ENCODE peak calls at places on chromosomes 11 and 22, in four cellular contexts. A, X, W and F are unnamed samples.

GRCh38 chr11:45652781-45653180 is 12.6 kb downstream of the CHST1 start:
- DNase-seq in X (peak), W (no peak), A (no peak), F (no peak)

GRCh38 chr11:26805001-26805400 is 83.1 kb upstream of the SLC5A12 start:
- DNase-seq in A (no peak), X (no peak), W (no peak), F (no peak)

GRCh38 chr22:47199261-47199948 is 437.0 kb downstream of the TBC1D22A start:
- DNase-seq in A (no peak), X (no peak), W (peak), F (no peak)

GRCh38 chr11:102874842-102875241 is at the start of gene MMP12:
- DNase-seq in X (no peak), A (no peak), W (no peak), F (no peak)

GRCh38 chr11:86151188-86152005 is 82.5 kb upstream of the PICALM start:
- DNase-seq in X (no peak), W (peak), A (peak), F (peak)

GRCh38 chr11:65366340-65366773 is 11.8 kb downstream of the TIGD3 start:
- DNase-seq in W (no peak), X (peak), A (peak), F (peak)

GRCh38 chr11:46701078-46701654 is 335 bp downstream of the ZNF408 start:
- DNase-seq in W (no peak), A (no peak), X (peak), F (no peak)

GRCh38 chr11:15327786-15328231 is 213.1 kb downstream of the INSC start:
- DNase-seq in X (peak), A (peak), W (peak), F (peak)

GRCh38 chr22:44455151-44455962 is 42.7 kb downstream of the RTL6 start:
- DNase-seq in X (peak), W (no peak), A (peak), F (peak)

GRCh38 chr11:1852885-1853284 is at the start of gene LSP1:
- DNase-seq in W (no peak), A (peak), X (no peak), F (peak)

GRCh38 chr22:27349456-27349855 is 452.1 kb downstream of the MN1 start:
- DNase-seq in W (no peak), A (no peak), X (no peak), F (no peak)

GRCh38 chr11:62508336-62509058 is 38.1 kb downstream of the AHNAK start:
- DNase-seq in X (peak), W (peak), A (no peak), F (no peak)
- H3K4me3 ChIP-seq in X (no peak), W (no peak), A (no peak), F (no peak)

GRCh38 chr11:131687291-131688055 is 317.1 kb downstream of the NTM start:
- DNase-seq in A (no peak), X (peak), W (no peak), F (no peak)

GRCh38 chr11:131686836-131687235 is 316.4 kb downstream of the NTM start:
- DNase-seq in W (no peak), A (no peak), X (peak), F (no peak)

GRCh38 chr11:131689049-131689925 is 318.9 kb downstream of the NTM start:
- DNase-seq in W (no peak), X (peak), A (no peak), F (no peak)

GRCh38 chr11:131690362-131690761 is 319.9 kb downstream of the NTM start:
- DNase-seq in W (no peak), X (peak), A (no peak), F (no peak)

DNA sequence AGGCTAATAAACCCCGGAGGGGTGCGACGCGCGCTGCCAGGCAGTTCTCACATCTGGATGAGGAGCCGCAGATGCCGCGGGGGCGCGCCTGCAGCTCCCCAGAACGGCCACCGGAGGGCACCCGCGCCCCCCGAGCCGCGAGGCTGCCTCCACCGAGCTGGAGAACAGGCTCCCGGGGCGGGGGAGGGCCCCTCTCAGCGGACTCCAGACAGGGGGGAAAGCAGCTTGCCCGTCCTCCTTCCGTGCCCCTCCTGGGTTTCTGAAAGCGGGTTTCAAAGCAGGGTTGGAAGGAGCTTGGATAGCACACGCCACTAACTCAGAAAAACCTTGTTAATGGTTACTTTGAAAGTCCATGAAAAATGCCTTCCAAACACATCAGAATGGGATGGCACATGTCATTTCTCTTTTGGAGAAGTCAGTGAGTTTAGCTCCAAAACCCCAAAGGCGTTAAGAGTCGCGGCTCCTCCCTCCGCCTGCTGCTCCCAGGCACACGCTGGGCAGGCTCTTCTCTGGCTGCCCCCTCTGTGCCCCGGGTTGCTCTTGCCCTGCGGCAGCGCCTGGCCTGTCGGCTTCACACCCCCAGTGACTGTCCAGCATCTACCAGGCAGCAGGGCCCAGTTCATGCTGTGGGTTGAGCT is 317.8 kb downstream of the NTM start:
- DNase-seq in W (peak), X (peak), A (peak), F (peak)
- H3K4me3 ChIP-seq in W (peak), X (no peak), A (no peak), F (no peak)

DNA sequence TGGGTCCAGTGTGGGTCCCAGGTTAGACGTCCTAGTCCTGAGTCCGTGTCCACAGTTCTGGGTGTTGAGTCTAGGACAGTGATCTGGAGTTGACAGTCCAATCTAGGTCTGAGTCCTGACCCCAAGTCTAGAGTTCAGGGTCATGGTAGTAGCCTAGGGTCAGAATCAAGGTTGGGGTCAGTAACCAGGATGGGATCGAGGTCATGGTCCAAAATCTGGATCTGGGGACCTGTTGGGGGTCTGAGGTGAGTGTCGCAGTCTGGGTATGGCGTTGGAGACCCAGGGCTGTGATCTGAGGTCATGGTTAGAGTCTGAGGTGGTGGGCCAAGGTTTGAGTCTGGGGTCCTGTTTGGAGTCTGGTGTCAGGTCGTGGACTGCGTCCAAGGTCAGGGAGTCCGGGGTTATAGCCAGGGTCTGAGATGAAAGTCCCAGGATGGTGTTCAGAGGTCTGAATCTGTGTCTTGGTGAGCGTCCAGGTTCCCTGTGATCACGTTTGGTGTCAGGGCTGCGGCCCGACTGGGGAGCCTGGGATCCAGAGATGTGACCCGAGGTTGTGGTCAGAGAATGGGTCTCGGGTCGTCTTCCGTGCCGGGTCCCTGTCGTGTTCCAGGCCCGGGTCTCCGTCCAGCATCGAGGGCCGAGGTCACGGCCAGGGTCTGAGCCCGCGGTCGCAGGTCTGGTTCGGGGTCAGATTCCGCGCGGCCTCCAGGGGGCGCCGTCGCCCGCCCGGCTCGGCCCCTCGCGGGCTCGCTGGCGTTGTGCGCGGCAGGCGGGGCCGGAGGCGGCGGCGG is 445 bp upstream of the GRK2 start:
- DNase-seq in X (peak), A (peak), W (peak), F (no peak)
- H3K4me3 ChIP-seq in X (no peak), A (peak), W (peak), F (peak)

DNA sequence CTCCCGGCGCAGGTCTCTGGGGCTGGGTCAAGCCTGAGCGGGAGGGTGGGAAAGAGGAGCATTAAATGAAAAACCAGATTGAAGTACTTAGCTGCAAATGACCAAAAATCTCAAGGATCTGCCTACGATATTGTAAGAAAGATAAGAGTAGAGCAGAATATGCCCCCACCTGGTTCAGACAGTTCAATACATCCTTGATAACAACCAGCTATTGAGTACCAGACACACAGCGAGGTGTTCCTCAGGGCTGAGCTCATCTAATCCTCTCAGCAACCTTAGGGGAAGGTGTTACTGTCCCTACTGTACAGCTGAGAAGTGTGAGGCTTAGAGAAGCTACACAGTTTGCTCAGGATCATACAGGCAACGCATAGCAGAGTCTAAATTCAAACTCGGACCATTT is 27.4 kb upstream of the HMGXB4 start:
- DNase-seq in W (no peak), X (no peak), A (no peak), F (no peak)
- H3K4me3 ChIP-seq in W (no peak), X (no peak), A (no peak), F (no peak)

DNA sequence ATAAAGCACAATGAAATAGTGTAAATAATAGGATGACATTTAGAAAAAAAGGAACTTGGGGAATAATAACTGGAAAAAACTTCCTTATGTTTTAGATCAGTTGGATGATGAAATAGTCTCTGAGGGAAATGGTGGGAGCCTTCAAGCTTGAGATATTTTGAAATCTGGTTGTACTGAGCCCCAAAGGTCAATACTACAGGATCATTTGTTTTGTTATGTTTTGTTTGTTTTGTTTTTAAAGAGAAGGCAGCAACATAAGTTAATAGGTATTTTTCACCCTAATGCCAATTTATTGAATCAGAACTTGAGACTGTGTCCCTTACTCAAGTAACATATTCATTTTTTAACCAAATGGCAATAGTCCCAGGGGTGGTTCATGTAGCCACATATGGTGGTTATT is 393.1 kb downstream of the ETS1 start:
- DNase-seq in A (no peak), X (no peak), W (no peak), F (no peak)
- H3K4me3 ChIP-seq in A (no peak), X (no peak), W (no peak), F (no peak)